ENCODE peak calls at places on chromosomes 1 and 21, in four cellular contexts. T is HL-60, Z is esophagus muscularis mucosa, R is stomach. J is an unnamed sample.
A peak's percentile ranks its signal among the peaks of the same experiment; 100 is the strongest.

GRCh38 chr1:205813755-205814058 is 709 bp upstream of the SLC41A1 start:
- DNase-seq in T (no peak), Z (no peak), R (no peak), J (no peak)

GRCh38 chr1:92817137-92817697 is 14.6 kb upstream of the RPL5 start:
- DNase-seq in T (no peak), Z (no peak), R (no peak), J (no peak)

GRCh38 chr1:246875041-246876026 is 56.4 kb downstream of the AHCTF1 start:
- DNase-seq in T (no peak), Z (no peak), R (no peak), J (no peak)

GRCh38 chr1:172948457-172948856 is 102.3 kb downstream of the TNFSF18 start:
- DNase-seq in T (no peak), Z (no peak), R (no peak), J (no peak)

GRCh38 chr1:67958472-67958871 is 92.0 kb downstream of the DIRAS3 start:
- DNase-seq in T (no peak), Z (no peak), R (no peak), J (no peak)

GRCh38 chr1:6634278-6635052 is 9.8 kb downstream of the THAP3 start:
- DNase-seq in T (no peak), Z (no peak), R (peak; percentile 80), J (no peak)

GRCh38 chr1:115432061-115432460 is 94.0 kb upstream of the NGF start:
- DNase-seq in T (no peak), Z (peak; percentile 45), R (no peak), J (no peak)

GRCh38 chr21:36229181-36229580 is 72.6 kb downstream of the DOP1B start:
- DNase-seq in T (no peak), Z (no peak), R (no peak), J (no peak)

GRCh38 chr1:54169068-54169467 is 16.3 kb upstream of the CDCP2 start:
- DNase-seq in T (no peak), Z (no peak), R (no peak), J (no peak)

GRCh38 chr1:38783659-38784229 is 75.8 kb downstream of the RRAGC start:
- DNase-seq in T (no peak), Z (no peak), R (no peak), J (no peak)

GRCh38 chr1:151596166-151596933 is 15.5 kb upstream of the SNX27 start:
- DNase-seq in T (no peak), Z (no peak), R (no peak), J (no peak)

GRCh38 chr21:33078907-33079582 is 9.1 kb downstream of the OLIG1 start:
- DNase-seq in T (peak; percentile 87), Z (no peak), R (no peak), J (no peak)

GRCh38 chr1:63829349-63830327 is 55.8 kb downstream of the ROR1 start:
- DNase-seq in T (no peak), Z (no peak), R (no peak), J (no peak)

GRCh38 chr1:59971464-59971911 is 44.9 kb upstream of the CYP2J2 start:
- DNase-seq in T (peak; percentile 10), Z (no peak), R (peak; percentile 72), J (no peak)

GRCh38 chr1:245946905-245947304 is 560.2 kb downstream of the SMYD3 start:
- DNase-seq in T (no peak), Z (no peak), R (no peak), J (no peak)

GRCh38 chr1:228488818-228489674 is 1.9 kb downstream of the RNF187 start:
- DNase-seq in T (no peak), Z (no peak), R (no peak), J (no peak)

GRCh38 chr1:172325562-172325961 is 94.9 kb upstream of the C1orf105 start:
- DNase-seq in T (no peak), Z (no peak), R (no peak), J (no peak)

GRCh38 chr1:26287033-26287711 is 7.3 kb downstream of the SH3BGRL3 start:
- DNase-seq in T (no peak), Z (no peak), R (peak; percentile 44), J (no peak)

GRCh38 chr1:161367684-161368398 is at the start of gene CFAP126:
- DNase-seq in T (peak; percentile 45), Z (no peak), R (peak; percentile 49), J (no peak)

GRCh38 chr1:239982762-239983161 is 108.9 kb upstream of the FMN2 start:
- DNase-seq in T (no peak), Z (no peak), R (no peak), J (no peak)

GRCh38 chr1:183598386-183598785 is 8.1 kb upstream of the NCF2 start:
- DNase-seq in T (no peak), Z (peak; percentile 39), R (no peak), J (no peak)

GRCh38 chr1:7679873-7680790 is 91.0 kb upstream of the VAMP3 start:
- DNase-seq in T (peak; percentile 36), Z (no peak), R (peak; percentile 45), J (no peak)

GRCh38 chr1:154324241-154324640 is 1.1 kb upstream of the ATP8B2 start:
- DNase-seq in T (no peak), Z (no peak), R (no peak), J (no peak)
- H3K4me3 ChIP-seq in T (no peak overlapping the region), Z (peak overlapping the region; percentile 88), R (no peak overlapping the region), J (peak overlapping the region; percentile 98)

GRCh38 chr1:27968692-27969091 is 8.9 kb downstream of the XKR8 start:
- DNase-seq in T (no peak), Z (no peak), R (no peak), J (no peak)
- TF ChIP-seq POLR2AphosphoS5 in T (no peak), Z (no peak), R (no peak), J (no peak)

GRCh38 chr1:199746985-199747384 is 280.5 kb upstream of the NR5A2 start:
- DNase-seq in T (no peak), Z (no peak), R (no peak), J (no peak)

GRCh38 chr1:199751524-199751923 is 276.0 kb upstream of the NR5A2 start:
- DNase-seq in T (no peak), Z (no peak), R (no peak), J (no peak)

GRCh38 chr1:199752688-199753027 is 274.9 kb upstream of the NR5A2 start:
- DNase-seq in T (no peak), Z (no peak), R (no peak), J (no peak)

GRCh38 chr1:199751962-199752687 is 275.4 kb upstream of the NR5A2 start:
- DNase-seq in T (no peak), Z (no peak), R (no peak), J (no peak)

GRCh38 chr1:199747984-199748383 is 279.5 kb upstream of the NR5A2 start:
- DNase-seq in T (no peak), Z (no peak), R (no peak), J (no peak)
- H3K4me3 ChIP-seq in T (no peak overlapping the region), Z (no peak overlapping the region), R (no peak overlapping the region), J (no peak overlapping the region)

GRCh38 chr1:30740952-30741894 is 16.4 kb downstream of the LAPTM5 start:
- DNase-seq in T (no peak), Z (no peak), R (no peak), J (no peak)
- TF ChIP-seq POLR2AphosphoS5 in T (no peak), Z (no peak), R (no peak), J (no peak)

DNA sequence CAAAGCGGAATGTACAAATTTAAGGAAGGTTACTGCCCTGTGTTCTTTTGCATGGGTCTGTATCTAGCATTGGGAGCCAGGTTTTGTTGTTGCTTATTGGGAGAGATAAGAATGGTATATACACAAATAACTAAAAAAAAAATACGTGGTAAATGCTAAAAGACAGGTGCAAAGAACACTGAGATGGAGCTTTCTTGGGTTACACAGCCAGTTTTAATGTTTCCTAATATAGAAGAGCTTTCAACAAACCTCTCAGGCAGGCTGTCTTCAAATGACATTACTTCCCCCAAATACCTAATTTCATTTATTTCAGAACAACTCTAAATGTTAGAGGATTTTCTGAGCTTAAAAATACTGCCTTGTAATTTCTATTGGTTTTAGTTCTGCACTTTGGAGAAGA is 1.4 kb upstream of the MDM4 start:
- DNase-seq in T (no peak), Z (no peak), R (no peak), J (no peak)
- H3K4me3 ChIP-seq in T (no peak overlapping the region), Z (no peak overlapping the region), R (no peak overlapping the region), J (no peak overlapping the region)

GRCh38 chr1:44040856-44041255 is 9.6 kb upstream of the SLC6A9 start:
- DNase-seq in T (no peak), Z (no peak), R (no peak), J (no peak)

GRCh38 chr1:44045064-44045463 is 13.8 kb upstream of the SLC6A9 start:
- DNase-seq in T (no peak), Z (no peak), R (no peak), J (no peak)

GRCh38 chr1:44043176-44044070 is 12.2 kb upstream of the SLC6A9 start:
- DNase-seq in T (no peak), Z (no peak), R (no peak), J (no peak)

GRCh38 chr1:44047131-44047530 is 15.9 kb upstream of the SLC6A9 start:
- DNase-seq in T (no peak), Z (no peak), R (no peak), J (no peak)

GRCh38 chr1:44044071-44044801 is 13.0 kb upstream of the SLC6A9 start:
- DNase-seq in T (no peak), Z (no peak), R (no peak), J (no peak)
- TF ChIP-seq POLR2AphosphoS5 in T (no peak), Z (no peak), R (no peak), J (no peak)

DNA sequence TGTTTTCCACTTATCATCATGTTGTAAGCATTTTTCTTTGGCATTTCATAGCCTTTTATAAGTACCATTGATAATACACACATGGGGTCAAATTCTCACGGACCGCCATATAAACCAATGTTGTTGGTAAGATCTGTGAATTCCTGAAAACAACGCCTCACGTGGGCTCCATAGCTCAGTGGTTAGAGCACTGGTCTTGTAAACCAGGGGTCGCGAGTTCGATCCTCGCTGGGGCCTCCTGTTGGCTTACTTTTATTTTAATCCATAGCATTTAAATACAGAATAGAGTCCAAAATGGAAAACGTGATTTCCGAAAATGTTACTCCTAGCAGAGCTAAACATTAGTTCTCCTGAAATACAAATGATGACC is 83.1 kb downstream of the HHIPL2 start:
- DNase-seq in T (peak; percentile 42), Z (no peak), R (peak; percentile 36), J (peak; percentile 70)
- H3K4me3 ChIP-seq in T (peak overlapping the region; percentile 53), Z (peak overlapping the region; percentile 48), R (peak overlapping the region; percentile 41), J (peak overlapping the region; percentile 83)

GRCh38 chr1:156898151-156898550 is 4.6 kb downstream of the PEAR1 start:
- DNase-seq in T (no peak), Z (no peak), R (peak; percentile 30), J (no peak)
- TF ChIP-seq POLR2AphosphoS5 in T (no peak), Z (peak; percentile 49), R (no peak), J (no peak)

J was measured in SK-N-MC.